ENCODE peak calls at places on chromosomes 11 and 22, in ten cellular contexts. M is left lung; H is stimulated activated naive CD8-positive, alpha-beta T cell treated with anti-CD3 and anti-CD28 coated beads, Interleukin-15, amount 100 ng/mL, for 72 hours; N is GM03348; Y is Panc1; B is H9; F is CD4-positive, CD25-positive, alpha-beta regulatory T cell; W is sciatic nerve; Z is foreskin melanocyte; V is pons. X is an unnamed sample.

GRCh38 chr11:74639533-74639932 is 47.2 kb downstream of the POLD3 start:
- DNase-seq in M (no peak), H (no peak), N (no peak), Y (no peak), B (no peak), F (no peak), W (no peak), Z (no peak), V (no peak), X (no peak)

GRCh38 chr11:13008625-13009475 is at the start of gene RASSF10:
- DNase-seq in M (peak), H (no peak), N (peak), Y (no peak), B (peak), F (peak), W (no peak), Z (no peak), V (no peak), X (no peak)

GRCh38 chr11:110529043-110529442 is 99.3 kb downstream of the FDX1 start:
- DNase-seq in M (no peak), H (no peak), N (no peak), Y (no peak), B (no peak), F (peak), W (no peak), Z (no peak), V (no peak), X (peak)

GRCh38 chr11:106077609-106078517 is at the start of gene AASDHPPT:
- DNase-seq in M (peak), H (no peak), N (peak), Y (peak), B (no peak), F (no peak), W (no peak), Z (peak), V (peak), X (peak)

GRCh38 chr11:45537617-45538016 is 127.8 kb downstream of the CHST1 start:
- DNase-seq in M (no peak), H (no peak), N (peak), Y (no peak), B (no peak), F (no peak), W (no peak), Z (no peak), V (no peak), X (no peak)

GRCh38 chr11:27718346-27718852 is 18.1 kb upstream of the BDNF start:
- DNase-seq in M (no peak), H (no peak), N (peak), Y (no peak), B (peak), F (no peak), W (no peak), Z (no peak), V (no peak), X (peak)

GRCh38 chr11:114606003-114606801 is 10.6 kb upstream of the NXPE4 start:
- DNase-seq in M (no peak), H (no peak), N (no peak), Y (no peak), B (no peak), F (no peak), W (no peak), Z (no peak), V (no peak), X (no peak)

GRCh38 chr11:61505640-61506155 is 2.9 kb upstream of the LRRC10B start:
- DNase-seq in M (no peak), H (no peak), N (no peak), Y (no peak), B (no peak), F (no peak), W (no peak), Z (peak), V (no peak), X (no peak)

GRCh38 chr11:74070713-74071506 is 62.0 kb upstream of the UCP3 start:
- DNase-seq in M (no peak), H (no peak), N (no peak), Y (no peak), B (no peak), F (no peak), W (no peak), Z (peak), V (peak), X (no peak)

GRCh38 chr11:72642815-72643511 is 31.3 kb downstream of the PDE2A start:
- DNase-seq in M (peak), H (peak), N (peak), Y (peak), B (peak), F (peak), W (peak), Z (peak), V (no peak), X (peak)

GRCh38 chr11:117876341-117877119 is at the start of gene FXYD6:
- DNase-seq in M (no peak), H (no peak), N (no peak), Y (no peak), B (peak), F (no peak), W (no peak), Z (peak), V (no peak), X (no peak)

GRCh38 chr22:27895600-27895999 is 23.5 kb downstream of the PITPNB start:
- DNase-seq in M (no peak), H (no peak), N (no peak), Y (no peak), B (no peak), F (peak), W (no peak), Z (no peak), V (no peak), X (no peak)

GRCh38 chr11:86861810-86862209 is 61.5 kb downstream of the PRSS23 start:
- DNase-seq in M (no peak), H (no peak), N (no peak), Y (no peak), B (no peak), F (no peak), W (no peak), Z (no peak), V (no peak), X (no peak)

GRCh38 chr11:11733246-11733763 is 108.5 kb upstream of the USP47 start:
- DNase-seq in M (no peak), H (no peak), N (no peak), Y (no peak), B (no peak), F (no peak), W (no peak), Z (no peak), V (no peak), X (no peak)

GRCh38 chr22:19109198-19110063 is 12.8 kb downstream of the DGCR2 start:
- DNase-seq in M (no peak), H (peak), N (peak), Y (no peak), B (no peak), F (peak), W (peak), Z (no peak), V (no peak), X (no peak)